ENCODE peak calls at places on chromosomes 3 and 15, in six cellular contexts. Y is MM.1S, D is mammary epithelial cell, N is astrocyte, F is DND-41, H is HCT116. V is an unnamed sample.

GRCh38 chr3:106745344-106746168 is 631.7 kb upstream of the CCDC54 start:
- DNase-seq in Y (no peak), D (no peak), N (peak; percentile 98), F (no peak), H (no peak), V (peak; percentile 47)

GRCh38 chr3:53843195-53844177 is 2.7 kb downstream of the CHDH start:
- DNase-seq in Y (peak; percentile 72), D (no peak), N (no peak), F (no peak), H (no peak), V (no peak)

GRCh38 chr3:100104442-100104798 is 9.9 kb downstream of the FILIP1L start:
- DNase-seq in Y (no peak), D (no peak), N (no peak), F (no peak), H (no peak), V (no peak)

GRCh38 chr3:129690406-129690805 is 83.9 kb upstream of the PLXND1 start:
- DNase-seq in Y (peak; percentile 59), D (peak; percentile 65), N (peak; percentile 51), F (peak; percentile 49), H (peak; percentile 73), V (peak; percentile 91)

GRCh38 chr3:126307591-126308393 is 49.4 kb downstream of the KLF15 start:
- DNase-seq in Y (no peak), D (no peak), N (no peak), F (no peak), H (no peak), V (no peak)

GRCh38 chr15:40941078-40941527 is 12.0 kb downstream of the DLL4 start:
- DNase-seq in Y (no peak), D (no peak), N (no peak), F (no peak), H (no peak), V (no peak)

GRCh38 chr3:114299421-114299820 is 5.6 kb downstream of the TIGIT start:
- DNase-seq in Y (no peak), D (no peak), N (no peak), F (no peak), H (peak; percentile 37), V (peak; percentile 84)

GRCh38 chr3:183439510-183439909 is 11.1 kb upstream of the MCF2L2 start:
- DNase-seq in Y (no peak), D (peak; percentile 68), N (no peak), F (no peak), H (no peak), V (no peak)

GRCh38 chr3:192896208-192896607 is 21.4 kb downstream of the MB21D2 start:
- DNase-seq in Y (no peak), D (no peak), N (no peak), F (no peak), H (no peak), V (no peak)

DNA sequence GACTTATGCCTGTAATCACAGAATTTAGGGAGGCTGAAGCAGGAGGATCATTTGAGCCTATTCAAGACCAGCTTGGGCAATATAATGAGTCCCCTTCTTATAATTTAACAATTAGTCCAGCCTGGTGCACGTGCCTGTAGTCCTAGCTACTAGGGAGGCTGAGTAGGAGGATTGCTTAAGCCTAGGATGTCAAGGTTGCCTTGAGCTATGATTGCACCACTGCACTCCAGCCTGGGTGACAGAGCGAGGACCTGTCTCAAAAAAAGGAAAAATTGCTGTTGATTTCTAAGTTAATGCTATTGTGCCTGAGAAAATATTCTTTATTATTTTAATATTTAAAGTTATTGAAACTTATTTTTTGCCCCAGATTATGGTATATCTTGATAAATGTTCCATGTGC is 159.0 kb downstream of the NLGN1 start:
- DNase-seq in Y (no peak), D (no peak), N (no peak), F (no peak), H (no peak), V (no peak)
- H3K9me3 ChIP-seq in Y (no peaks in the 10 kb centered on the region), D (no peaks in the 10 kb centered on the region), N (no peaks in the 10 kb centered on the region), F (no peaks in the 10 kb centered on the region), H (no peaks in the 10 kb centered on the region), V (no peaks in the 10 kb centered on the region)

GRCh38 chr15:29675791-29676301 is 146.4 kb downstream of the TJP1 start:
- DNase-seq in Y (no peak), D (no peak), N (no peak), F (no peak), H (no peak), V (no peak)
- H3K4me3 ChIP-seq in Y (no peak overlapping the region), D (no peak overlapping the region), N (peak overlapping the region; percentile 55), F (no peak overlapping the region), H (no peak overlapping the region), V (no peak overlapping the region)

GRCh38 chr3:147411235-147411607 is 2.1 kb downstream of the ZIC1 start:
- DNase-seq in Y (no peak), D (no peak), N (no peak), F (no peak), H (no peak), V (peak; percentile 56)

GRCh38 chr3:147412917-147413711 is 3.9 kb downstream of the ZIC1 start:
- DNase-seq in Y (no peak), D (no peak), N (no peak), F (no peak), H (no peak), V (no peak)

GRCh38 chr3:147412491-147412916 is 3.3 kb downstream of the ZIC1 start:
- DNase-seq in Y (no peak), D (no peak), N (no peak), F (no peak), H (no peak), V (no peak)

GRCh38 chr3:147410518-147411234 is 1.5 kb downstream of the ZIC1 start:
- DNase-seq in Y (no peak), D (no peak), N (peak; percentile 61), F (no peak), H (no peak), V (peak; percentile 37)

DNA sequence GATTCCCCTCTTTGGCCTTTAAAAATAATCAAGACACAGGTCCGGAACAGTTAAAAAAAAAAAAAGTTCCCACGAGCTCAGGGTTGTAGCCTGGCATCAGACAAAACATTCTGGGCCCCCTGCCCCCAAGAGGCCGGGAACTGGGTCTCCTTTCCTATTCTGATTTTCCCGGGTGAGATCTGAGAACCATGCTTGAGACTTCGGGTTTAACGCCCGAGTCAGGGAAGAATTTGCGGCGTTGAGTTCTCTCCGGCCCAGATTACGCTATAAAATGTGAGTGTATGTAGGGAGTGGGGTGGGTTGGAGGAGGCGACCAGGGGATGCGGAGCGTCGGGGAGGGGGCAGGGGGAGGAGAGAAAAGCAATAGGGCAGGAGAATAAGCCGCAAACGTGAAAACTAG is 2.6 kb downstream of the ZIC1 start:
- DNase-seq in Y (no peak), D (no peak), N (no peak), F (no peak), H (no peak), V (no peak)
- TF ChIP-seq EZH2 in Y (no peak), D (no peak), N (no peak), F (no peak), H (no peak), V (no peak)

DNA sequence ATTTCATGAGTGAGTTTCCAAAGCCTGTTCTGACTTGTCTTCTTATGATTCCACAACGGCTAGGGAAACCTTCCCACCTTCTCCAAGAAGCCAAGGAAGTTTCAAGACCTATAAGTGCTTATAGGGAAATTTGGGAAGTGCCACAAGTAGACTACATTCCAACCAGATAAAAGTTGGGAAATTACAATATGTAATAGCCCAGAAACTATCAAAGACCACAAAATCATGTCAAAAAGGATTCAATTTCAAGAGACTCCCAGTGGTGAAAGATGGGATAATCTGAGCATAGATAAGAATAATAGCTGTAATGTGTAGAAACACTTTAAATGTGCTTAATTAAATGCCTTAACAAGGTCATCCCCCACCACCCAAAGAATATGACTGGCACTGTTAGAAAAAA is 169.2 kb upstream of the SLC2A2 start:
- DNase-seq in Y (no peak), D (peak; percentile 67), N (no peak), F (no peak), H (no peak), V (no peak)
- H3K9me3 ChIP-seq in Y (no peaks in the 10 kb centered on the region), D (no peaks in the 10 kb centered on the region), N (no peaks in the 10 kb centered on the region), F (no peaks in the 10 kb centered on the region), H (no peaks in the 10 kb centered on the region), V (no peaks in the 10 kb centered on the region)

GRCh38 chr3:134369861-134370596 is 4.2 kb downstream of the AMOTL2 start:
- DNase-seq in Y (no peak), D (no peak), N (no peak), F (no peak), H (no peak), V (peak; percentile 38)

GRCh38 chr3:134369231-134369741 is 5.0 kb downstream of the AMOTL2 start:
- DNase-seq in Y (no peak), D (no peak), N (peak; percentile 81), F (no peak), H (no peak), V (peak; percentile 53)

GRCh38 chr3:134372405-134373277 is 1.6 kb downstream of the AMOTL2 start:
- DNase-seq in Y (no peak), D (no peak), N (no peak), F (no peak), H (no peak), V (no peak)

GRCh38 chr3:134371542-134372324 is 2.5 kb downstream of the AMOTL2 start:
- DNase-seq in Y (no peak), D (no peak), N (peak; percentile 49), F (no peak), H (no peak), V (no peak)

DNA sequence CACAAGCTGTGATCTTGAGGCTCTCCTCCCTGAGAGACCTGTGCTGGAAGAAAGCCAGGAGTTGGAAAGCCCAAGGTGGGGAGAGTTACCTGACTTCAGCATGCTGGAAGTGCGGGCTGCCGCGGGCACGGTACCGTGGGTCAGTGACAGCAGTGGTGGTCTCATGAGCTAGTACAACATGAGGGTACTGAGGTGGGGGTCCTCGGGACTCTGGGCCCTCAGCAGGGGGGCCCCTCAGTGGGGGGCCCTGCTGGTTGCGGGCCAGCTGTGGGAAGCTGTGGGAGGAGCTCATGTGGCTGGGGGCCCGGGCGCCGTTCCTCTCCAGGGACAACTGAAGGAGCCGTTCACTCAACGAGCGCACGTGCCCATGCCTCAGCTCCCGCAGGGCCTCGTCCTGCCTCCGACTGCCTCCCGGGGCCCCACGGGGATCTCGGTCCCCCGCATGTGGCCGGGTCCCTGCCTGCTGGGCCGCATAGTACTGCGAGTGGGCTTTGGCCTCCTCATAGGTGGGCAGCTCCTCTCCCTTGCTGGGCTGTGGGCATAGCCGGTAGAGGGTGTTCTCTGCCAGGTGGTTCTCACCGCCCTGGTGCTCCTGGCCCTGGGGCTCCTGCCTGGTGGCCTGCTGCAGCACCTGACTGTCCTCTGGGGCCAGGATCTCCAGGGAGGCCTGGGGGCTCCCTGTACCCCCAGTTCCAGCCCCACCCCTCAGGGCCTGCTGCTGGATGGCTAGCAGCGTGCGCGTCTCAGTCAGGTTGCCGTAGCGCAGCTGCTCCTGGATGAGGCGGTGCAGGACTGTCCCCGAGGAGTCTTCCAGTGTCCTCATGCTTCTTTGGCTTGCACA is 3.4 kb downstream of the AMOTL2 start:
- DNase-seq in Y (no peak), D (no peak), N (no peak), F (no peak), H (no peak), V (peak; percentile 54)
- H3K4me3 ChIP-seq in Y (no peak overlapping the region), D (peak overlapping the region; percentile 11), N (peak overlapping the region; percentile 99), F (no peak overlapping the region), H (no peak overlapping the region), V (no peak overlapping the region)

DNA sequence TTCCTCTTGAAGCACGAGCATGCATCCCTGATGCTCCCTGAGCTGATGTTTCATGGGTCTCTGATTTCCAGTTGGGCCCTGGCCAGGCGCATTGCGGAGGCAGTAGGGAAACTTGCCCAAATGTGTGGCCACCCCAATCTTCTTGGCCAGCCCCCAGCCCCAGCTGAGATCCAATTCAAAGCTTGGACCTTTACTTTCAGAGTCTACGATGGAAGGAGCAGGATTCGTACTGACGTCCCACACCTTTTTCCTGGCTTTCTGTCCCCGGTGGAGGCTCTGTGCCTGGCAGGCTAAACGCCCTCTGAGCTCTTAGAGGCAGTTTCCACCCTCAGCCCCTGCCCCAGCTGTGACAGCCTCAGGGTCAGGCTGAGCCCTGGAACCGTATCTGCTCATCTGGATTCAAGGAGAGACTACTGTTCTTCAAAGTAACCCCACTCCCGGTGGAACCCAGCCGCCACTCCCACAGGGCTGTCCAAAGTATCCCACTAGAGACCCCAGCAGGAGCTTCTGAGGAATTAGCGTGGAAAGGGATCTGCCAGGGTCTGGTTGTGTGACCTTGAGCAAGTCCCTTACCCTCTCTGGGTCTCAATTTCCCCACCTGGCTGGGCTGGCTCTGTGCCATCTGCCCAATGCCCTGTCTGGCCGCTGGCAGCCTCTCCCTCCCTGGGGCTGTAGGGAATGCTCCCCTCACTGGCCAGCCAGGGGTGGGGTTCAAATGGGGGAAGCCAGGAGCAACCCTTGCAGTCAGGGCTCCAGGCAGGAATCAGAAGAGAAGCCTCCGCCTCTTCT is 37.3 kb downstream of the CPN2 start:
- DNase-seq in Y (no peak), D (no peak), N (peak; percentile 53), F (no peak), H (no peak), V (peak; percentile 65)
- TF ChIP-seq EZH2 in Y (no peak), D (no peak), N (no peak), F (no peak), H (no peak), V (no peak)

V was measured in A673.